ENCODE peak calls at places on chromosomes 2 and 18, in five cellular contexts. O is fibroblast of lung, H is neuronal stem cell, N is body of pancreas, Q is upper lobe of right lung. W is an unnamed sample.

GRCh38 chr2:67844024-67844540 is 218.7 kb downstream of the C1D start:
- DNase-seq in O (no peak), Q (no peak), H (no peak), N (no peak), W (no peak)

GRCh38 chr2:6828299-6828584 is 37.5 kb downstream of the CMPK2 start:
- DNase-seq in O (peak; percentile 40), Q (no peak), H (no peak), N (no peak), W (peak; percentile 66)

GRCh38 chr2:10086950-10087349 is 6.7 kb upstream of the CYS1 start:
- DNase-seq in H (no peak), N (peak; percentile 31), O (no peak), Q (no peak), W (no peak)

GRCh38 chr2:127324635-127325034 is 30.7 kb upstream of the ERCC3 start:
- DNase-seq in Q (no peak), N (peak; percentile 46), O (peak; percentile 45), H (no peak), W (peak; percentile 58)

GRCh38 chr2:26072925-26073768 is 39.3 kb downstream of the RAB10 start:
- DNase-seq in O (no peak), H (no peak), Q (no peak), N (no peak), W (no peak)

GRCh38 chr2:190809876-190810525 is 70.6 kb upstream of the GLS start:
- DNase-seq in O (no peak), Q (no peak), H (no peak), N (no peak), W (no peak)

GRCh38 chr2:7450188-7451156 is 533.3 kb downstream of the RNF144A start:
- DNase-seq in Q (no peak), N (no peak), H (no peak), O (no peak), W (no peak)

GRCh38 chr2:219572237-219573001 is at the start of gene INHA:
- DNase-seq in H (no peak), Q (no peak), N (no peak), O (no peak), W (no peak)

GRCh38 chr2:19337202-19337601 is 21.2 kb downstream of the OSR1 start:
- DNase-seq in H (no peak), O (no peak), N (no peak), Q (no peak), W (no peak)

GRCh38 chr2:236731767-236732580 is 162.3 kb downstream of the ACKR3 start:
- DNase-seq in Q (no peak), H (no peak), O (no peak), N (peak; percentile 43), W (no peak)

GRCh38 chr18:26185267-26185666 is 41.0 kb upstream of the TAF4B start:
- DNase-seq in H (no peak), Q (no peak), O (no peak), N (no peak), W (peak; percentile 5)

GRCh38 chr2:147386284-147386683 is 458.5 kb upstream of the ACVR2A start:
- DNase-seq in H (no peak), O (no peak), Q (no peak), N (no peak), W (no peak)

GRCh38 chr2:147382322-147382948 is 462.4 kb upstream of the ACVR2A start:
- DNase-seq in Q (no peak), O (no peak), N (peak; percentile 51), H (no peak), W (no peak)

GRCh38 chr2:147388217-147388616 is 456.6 kb upstream of the ACVR2A start:
- DNase-seq in N (no peak), H (no peak), O (no peak), Q (no peak), W (no peak)

GRCh38 chr2:147385600-147385999 is 459.2 kb upstream of the ACVR2A start:
- DNase-seq in Q (no peak), O (no peak), H (no peak), N (no peak), W (no peak)

DNA sequence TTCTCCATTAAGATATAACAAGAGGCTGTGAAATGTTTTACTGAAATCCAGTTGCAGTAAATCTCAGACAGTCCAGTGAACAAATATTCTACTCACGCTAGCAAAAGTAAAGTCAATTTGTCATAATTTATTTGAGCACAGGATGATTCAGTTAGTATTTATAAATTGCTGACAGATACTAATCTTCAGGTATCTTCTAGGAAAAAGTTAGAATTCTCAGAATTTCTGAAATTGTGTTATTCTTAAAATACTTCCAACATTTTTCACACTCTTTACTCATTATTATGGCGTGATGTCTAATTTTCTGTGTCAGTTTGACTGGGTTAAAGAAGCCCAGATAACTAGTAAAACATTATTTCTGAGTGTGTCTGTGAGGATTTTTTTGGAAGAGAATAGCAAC is 460.2 kb upstream of the ACVR2A start:
- DNase-seq in H (no peak), N (no peak), Q (no peak), O (no peak), W (no peak)
- H3K27ac ChIP-seq in H (no peak overlapping the region), N (no peak overlapping the region), Q (no peak overlapping the region), O (no peak overlapping the region), W (no peak overlapping the region)

GRCh38 chr2:221567809-221568208 is 4.3 kb downstream of the EPHA4 start:
- DNase-seq in N (no peak), H (no peak), Q (no peak), O (peak; percentile 6), W (no peak)

GRCh38 chr2:221571108-221571390 is 1.1 kb downstream of the EPHA4 start:
- DNase-seq in N (no peak), O (peak; percentile 40), Q (no peak), H (no peak), W (no peak)

GRCh38 chr2:221568299-221568698 is 3.8 kb downstream of the EPHA4 start:
- DNase-seq in O (no peak), Q (no peak), N (no peak), H (no peak), W (peak; percentile 46)

GRCh38 chr2:221570321-221571107 is 1.6 kb downstream of the EPHA4 start:
- DNase-seq in N (peak; percentile 3), Q (no peak), H (peak; percentile 54), O (peak; percentile 33), W (no peak)

DNA sequence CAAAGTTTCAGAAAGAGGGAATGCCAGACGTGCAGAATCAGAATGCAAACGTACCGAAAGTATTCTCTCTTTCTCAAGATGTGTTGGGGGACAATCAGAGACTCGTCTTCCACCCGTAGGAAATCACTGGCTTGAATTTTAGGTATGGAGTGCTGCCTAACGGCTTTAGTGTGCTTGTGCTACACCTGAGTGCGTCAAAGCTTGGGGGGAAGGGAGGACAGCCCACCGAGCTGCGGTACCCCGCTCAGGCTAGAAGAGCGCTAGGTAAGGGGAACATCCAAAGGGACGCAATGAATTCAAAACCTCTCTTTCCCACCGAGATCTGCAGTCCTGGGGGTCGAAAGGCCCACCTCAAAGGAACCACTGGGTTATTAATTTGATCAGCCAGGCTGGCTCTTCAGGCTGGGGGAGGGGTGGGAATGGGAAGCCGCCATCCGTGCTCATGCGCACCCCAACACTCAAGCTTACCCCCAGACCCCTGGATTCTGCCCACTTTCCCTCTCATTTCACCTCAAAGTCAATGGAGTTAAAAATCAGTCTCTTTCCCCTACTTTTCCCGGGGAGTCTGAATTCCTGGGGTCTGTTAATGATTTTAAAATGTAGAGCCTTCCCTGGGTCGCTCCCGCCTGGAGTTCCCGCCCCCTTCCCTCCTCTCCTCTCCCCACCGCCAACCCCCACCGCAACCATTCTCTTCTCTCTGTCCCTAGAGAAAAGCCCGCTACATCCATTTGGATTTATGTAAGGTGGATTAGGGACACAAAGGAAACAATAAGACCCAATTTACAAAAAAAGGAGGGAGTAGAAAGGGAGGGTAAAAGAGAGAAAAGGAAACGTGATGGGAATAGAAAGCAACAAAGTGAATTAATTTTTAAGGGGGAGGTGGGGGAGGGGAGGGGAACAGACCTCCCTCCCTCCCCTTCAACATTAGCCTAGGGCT is 2.5 kb downstream of the EPHA4 start:
- DNase-seq in O (no peak), H (peak; percentile 73), N (no peak), Q (no peak), W (no peak)
- H3K4me3 ChIP-seq in O (peak overlapping the region; percentile 61), H (peak overlapping the region; percentile 87), N (no peak overlapping the region), Q (peak overlapping the region; percentile 74), W (no peak overlapping the region)

GRCh38 chr2:222883420-222883819 is 22.6 kb downstream of the ACSL3 start:
- DNase-seq in H (no peak), O (peak; percentile 66), N (no peak), Q (no peak), W (no peak)
- H3K27ac ChIP-seq in H (no peak overlapping the region), O (no peak overlapping the region), N (no peak overlapping the region), Q (no peak overlapping the region), W (no peak overlapping the region)

DNA sequence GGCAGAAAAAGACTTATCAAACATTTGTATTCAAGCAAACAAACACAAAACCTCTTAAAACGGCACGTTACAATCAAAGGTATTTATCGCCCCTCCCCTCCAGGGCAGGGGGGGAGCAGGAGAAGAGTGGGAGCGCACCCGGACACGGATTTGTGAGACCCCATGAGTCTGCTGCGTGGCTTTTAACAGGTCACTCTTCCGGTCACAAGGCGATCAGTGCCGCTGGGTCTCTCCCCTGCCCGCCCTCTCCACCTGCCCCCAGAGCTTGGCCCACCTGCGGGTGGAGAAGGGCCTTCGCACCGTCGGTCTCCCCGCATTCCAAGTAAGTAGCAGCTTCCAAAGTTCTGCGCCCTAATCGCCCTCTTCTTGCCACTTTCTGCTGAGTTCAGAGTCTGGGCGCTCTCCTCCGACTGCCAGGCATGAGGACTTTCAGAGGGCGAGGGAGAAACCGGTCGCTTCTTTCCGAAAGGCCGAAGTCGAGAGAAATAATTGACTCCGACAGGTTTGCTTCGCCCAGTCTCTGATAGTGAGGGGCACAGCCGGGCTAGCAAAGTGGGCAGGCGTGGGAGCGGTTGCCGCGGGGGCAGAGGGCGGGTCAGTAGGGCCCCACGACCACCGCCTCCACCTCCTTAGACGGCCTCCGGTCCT is 797 bp downstream of the RPRM start:
- DNase-seq in O (no peak), Q (no peak), N (no peak), H (no peak), W (no peak)
- H3K4me3 ChIP-seq in O (peak overlapping the region; percentile 54), Q (peak overlapping the region; percentile 56), N (no peak overlapping the region), H (peak overlapping the region; percentile 83), W (no peak overlapping the region)

GRCh38 chr2:63131196-63131595 is 80.6 kb downstream of the OTX1 start:
- DNase-seq in H (no peak), O (no peak), Q (no peak), N (no peak), W (no peak)
- H3K27ac ChIP-seq in H (no peak overlapping the region), O (no peak overlapping the region), Q (no peak overlapping the region), N (no peak overlapping the region), W (no peak overlapping the region)

GRCh38 chr18:2612996-2613395 is 41.6 kb downstream of the NDC80 start:
- DNase-seq in O (no peak), Q (no peak), H (no peak), N (no peak), W (no peak)

GRCh38 chr18:2617974-2618373 is 37.6 kb upstream of the SMCHD1 start:
- DNase-seq in O (peak; percentile 87), H (no peak), Q (no peak), N (no peak), W (no peak)
- H3K4me3 ChIP-seq in O (no peak overlapping the region), H (no peak overlapping the region), Q (no peak overlapping the region), N (no peak overlapping the region), W (no peak overlapping the region)

GRCh38 chr2:37361994-37362698 is 17.7 kb downstream of the QPCT start:
- DNase-seq in H (no peak), N (no peak), O (no peak), Q (no peak), W (no peak)
- H3K27ac ChIP-seq in H (no peak overlapping the region), N (no peak overlapping the region), O (no peak overlapping the region), Q (no peak overlapping the region), W (no peak overlapping the region)

GRCh38 chr2:158191076-158191566 is 89.4 kb downstream of the UPP2 start:
- DNase-seq in H (no peak), O (peak; percentile 58), Q (no peak), N (no peak), W (peak; percentile 71)
- H3K4me3 ChIP-seq in H (no peak overlapping the region), O (peak overlapping the region; percentile 33), Q (peak overlapping the region; percentile 31), N (no peak overlapping the region), W (peak overlapping the region; percentile 34)

W was measured in SJCRH30.